ENCODE peak calls at places on chromosomes 4 and X, in four cellular contexts. One of them, this sample, is unnamed.

GRCh38 chr4:121138014-121138413 is 26.1 kb downstream of the TNIP3 start:
- DNase-seq in HL-60: no peak
- DNase-seq in GM12878: no peak
- DNase-seq in K562: no peak
- DNase-seq in this sample: no peak

GRCh38 chr4:86508436-86508835 is 85.7 kb upstream of the PTPN13 start:
- DNase-seq in HL-60: no peak
- DNase-seq in GM12878: no peak
- DNase-seq in K562: no peak
- DNase-seq in this sample: no peak

GRCh38 chr4:8315343-8316250 is 46.0 kb downstream of the HTRA3 start:
- DNase-seq in HL-60: peak
- DNase-seq in GM12878: no peak
- DNase-seq in K562: no peak
- DNase-seq in this sample: no peak

GRCh38 chr4:8387194-8387593 is 53.3 kb downstream of the ACOX3 start:
- DNase-seq in HL-60: no peak
- DNase-seq in GM12878: no peak
- DNase-seq in K562: no peak
- DNase-seq in this sample: no peak

GRCh38 chr4:147994076-147994475 is 262.2 kb downstream of the ARHGAP10 start:
- DNase-seq in HL-60: no peak
- DNase-seq in GM12878: no peak
- DNase-seq in K562: no peak
- DNase-seq in this sample: no peak

GRCh38 chr4:158496030-158496741 is 25.5 kb upstream of the RXFP1 start:
- DNase-seq in HL-60: peak
- DNase-seq in GM12878: no peak
- DNase-seq in K562: peak
- DNase-seq in this sample: no peak

GRCh38 chrX:98962996-98963395 is 1447.1 kb downstream of the PCDH19 start:
- DNase-seq in HL-60: no peak
- DNase-seq in GM12878: no peak
- DNase-seq in K562: no peak
- DNase-seq in this sample: no peak

GRCh38 chr4:177177446-177178160 is 132.1 kb upstream of the NEIL3 start:
- DNase-seq in HL-60: no peak
- DNase-seq in GM12878: no peak
- DNase-seq in K562: no peak
- DNase-seq in this sample: no peak

GRCh38 chr4:114780205-114780604 is 181.6 kb downstream of the UGT8 start:
- DNase-seq in HL-60: no peak
- DNase-seq in GM12878: no peak
- DNase-seq in K562: no peak
- DNase-seq in this sample: no peak

GRCh38 chr4:55742655-55743191 is 76.9 kb upstream of the EXOC1L start:
- DNase-seq in HL-60: no peak
- DNase-seq in GM12878: no peak
- DNase-seq in K562: no peak
- DNase-seq in this sample: no peak

GRCh38 chr4:29708473-29708872 is 1011.7 kb upstream of the PCDH7 start:
- DNase-seq in HL-60: no peak
- DNase-seq in GM12878: no peak
- DNase-seq in K562: no peak
- DNase-seq in this sample: no peak

GRCh38 chrX:4944767-4945166 is 1231.3 kb upstream of the PRKX start:
- DNase-seq in HL-60: no peak
- DNase-seq in GM12878: no peak
- DNase-seq in K562: no peak
- DNase-seq in this sample: no peak

GRCh38 chr4:7828011-7828720 is 111.5 kb downstream of the AFAP1 start:
- DNase-seq in HL-60: peak
- DNase-seq in GM12878: no peak
- DNase-seq in K562: no peak
- DNase-seq in this sample: no peak

GRCh38 chrX:129577473-129577872 is 37.4 kb downstream of the OCRL start:
- DNase-seq in HL-60: no peak
- DNase-seq in GM12878: no peak
- DNase-seq in K562: peak
- DNase-seq in this sample: no peak

GRCh38 chrX:46715521-46715920 is 43.4 kb downstream of the SLC9A7 start:
- DNase-seq in HL-60: no peak
- DNase-seq in GM12878: no peak
- DNase-seq in K562: no peak
- DNase-seq in this sample: no peak

GRCh38 chr4:181870326-181870725 is 372.9 kb upstream of the TENM3 start:
- DNase-seq in HL-60: no peak
- DNase-seq in GM12878: no peak
- DNase-seq in K562: no peak
- DNase-seq in this sample: no peak

GRCh38 chrX:30748337-30748960 is 95.2 kb downstream of the GK start:
- DNase-seq in HL-60: no peak
- DNase-seq in GM12878: no peak
- DNase-seq in K562: peak
- DNase-seq in this sample: no peak

GRCh38 chr4:76716658-76717057 is 181.3 kb downstream of the SOWAHB start:
- DNase-seq in HL-60: no peak
- DNase-seq in GM12878: no peak
- DNase-seq in K562: no peak
- DNase-seq in this sample: no peak

GRCh38 chr4:139746430-139746829 is 80.8 kb downstream of the MGST2 start:
- DNase-seq in HL-60: no peak
- DNase-seq in GM12878: no peak
- DNase-seq in K562: no peak
- DNase-seq in this sample: no peak

GRCh38 chrX:40170830-40171512 is 73.2 kb upstream of the BCOR start:
- DNase-seq in HL-60: no peak
- DNase-seq in GM12878: no peak
- DNase-seq in K562: no peak
- DNase-seq in this sample: no peak

GRCh38 chr4:42995343-42995944 is 102.9 kb downstream of the GRXCR1 start:
- DNase-seq in HL-60: peak
- DNase-seq in GM12878: no peak
- DNase-seq in K562: peak
- DNase-seq in this sample: peak

GRCh38 chr4:184745747-184746531 is 12.0 kb upstream of the CENPU start:
- DNase-seq in HL-60: peak
- DNase-seq in GM12878: no peak
- DNase-seq in K562: peak
- DNase-seq in this sample: peak

GRCh38 chr4:72860766-72861165 is 208.8 kb downstream of the COX18 start:
- DNase-seq in HL-60: no peak
- DNase-seq in GM12878: no peak
- DNase-seq in K562: no peak
- DNase-seq in this sample: no peak

GRCh38 chrX:41653125-41653524 is 35.6 kb upstream of the GPR34 start:
- DNase-seq in HL-60: no peak
- DNase-seq in GM12878: no peak
- DNase-seq in K562: no peak
- DNase-seq in this sample: no peak

GRCh38 chrX:46254623-46255022 is 290.6 kb downstream of the ZNF674 start:
- DNase-seq in HL-60: no peak
- DNase-seq in GM12878: no peak
- DNase-seq in K562: no peak
- DNase-seq in this sample: no peak

GRCh38 chr4:102430511-102430910 is 70.6 kb upstream of the NFKB1 start:
- DNase-seq in HL-60: no peak
- DNase-seq in GM12878: no peak
- DNase-seq in K562: no peak
- DNase-seq in this sample: no peak

GRCh38 chr4:167339781-167340180 is 105.5 kb upstream of the SPOCK3 start:
- DNase-seq in HL-60: no peak
- DNase-seq in GM12878: no peak
- DNase-seq in K562: no peak
- DNase-seq in this sample: no peak

GRCh38 chrX:2497961-2498780 is 2.6 kb downstream of the DHRSX start:
- DNase-seq in HL-60: no peak
- DNase-seq in GM12878: no peak
- DNase-seq in K562: no peak
- DNase-seq in this sample: no peak

GRCh38 chr4:149793459-149793858 is 22.2 kb downstream of the IQCM start:
- DNase-seq in HL-60: no peak
- DNase-seq in GM12878: no peak
- DNase-seq in K562: no peak
- DNase-seq in this sample: no peak

GRCh38 chr4:108398326-108398725 is 222.1 kb upstream of the RPL34 start:
- DNase-seq in HL-60: no peak
- DNase-seq in GM12878: no peak
- DNase-seq in K562: no peak
- DNase-seq in this sample: no peak

GRCh38 chr4:23788460-23788859 is 101.4 kb downstream of the PPARGC1A start:
- DNase-seq in HL-60: no peak
- DNase-seq in GM12878: no peak
- DNase-seq in K562: no peak
- DNase-seq in this sample: no peak
- TF ChIP-seq SPI1 in HL-60: peak
- TF ChIP-seq SPI1 in GM12878: no peak
- TF ChIP-seq SPI1 in K562: no peak
- TF ChIP-seq SPI1 in this sample: no peak

DNA sequence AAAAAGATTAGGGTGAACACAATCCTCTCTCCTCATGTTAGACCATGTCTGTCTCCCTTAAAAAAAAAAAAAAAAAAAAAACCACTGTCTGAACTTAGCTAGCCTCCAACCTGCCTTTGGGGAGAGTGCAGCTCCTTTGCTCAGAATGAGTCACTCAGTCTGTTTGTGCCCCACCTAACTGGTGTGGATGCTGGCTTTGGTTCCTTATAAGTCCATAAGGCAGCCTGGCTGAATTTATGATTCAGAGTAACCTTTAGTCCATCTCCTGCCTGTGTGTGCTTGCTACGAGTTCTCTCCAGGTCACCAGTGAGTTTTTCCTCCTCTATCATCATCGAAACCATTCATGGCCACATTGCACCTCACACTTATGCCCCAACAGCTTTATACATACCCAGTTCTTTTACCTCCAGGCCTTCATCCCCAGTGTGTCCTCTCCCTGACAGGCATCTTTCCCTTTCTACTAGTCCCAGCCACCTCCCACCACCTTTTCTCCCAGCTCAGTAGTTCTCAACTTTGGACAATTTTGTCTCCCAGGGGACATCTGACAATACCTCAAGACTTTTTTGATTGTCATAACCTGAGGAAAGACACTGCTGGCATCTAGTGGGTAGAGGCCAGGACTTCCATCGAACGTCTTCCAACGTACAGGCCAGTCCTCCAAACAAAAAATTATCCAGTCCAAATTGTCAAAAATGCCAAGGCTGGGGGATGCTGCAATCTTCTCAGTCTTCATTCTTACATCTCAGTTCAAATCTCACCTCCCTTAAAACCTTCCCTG is 220.8 kb upstream of the EMCN start:
- DNase-seq in HL-60: no peak
- DNase-seq in GM12878: no peak
- DNase-seq in K562: no peak
- DNase-seq in this sample: no peak
- TF ChIP-seq SPI1 in HL-60: no peak
- TF ChIP-seq SPI1 in GM12878: no peak
- TF ChIP-seq SPI1 in K562: no peak
- TF ChIP-seq SPI1 in this sample: no peak

GRCh38 chr4:113094802-113095201 is 45.3 kb downstream of the ANK2 start:
- DNase-seq in HL-60: no peak
- DNase-seq in GM12878: no peak
- DNase-seq in K562: peak
- DNase-seq in this sample: peak
- TF ChIP-seq SPI1 in HL-60: no peak
- TF ChIP-seq SPI1 in GM12878: no peak
- TF ChIP-seq SPI1 in K562: no peak
- TF ChIP-seq SPI1 in this sample: no peak

DNA sequence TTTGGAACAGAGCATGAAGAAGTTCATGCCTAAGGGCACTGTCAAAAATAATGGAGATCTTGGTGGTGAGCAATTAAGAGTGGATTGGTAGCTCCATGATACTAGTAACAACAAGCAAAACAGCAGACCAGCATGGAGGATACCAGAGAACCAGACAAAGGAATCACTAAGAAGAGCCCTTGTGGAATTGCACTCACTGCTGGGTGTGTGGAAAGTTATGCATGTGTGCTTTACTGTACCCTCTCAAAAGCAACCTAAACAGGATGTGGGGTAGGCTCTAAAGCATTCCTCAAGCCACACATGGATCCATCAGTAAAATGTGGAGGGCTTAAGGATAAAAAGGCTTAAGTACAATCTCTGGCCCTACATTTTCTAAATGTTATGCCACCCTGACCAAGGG is 69.5 kb downstream of the AR start:
- DNase-seq in HL-60: no peak
- DNase-seq in GM12878: no peak
- DNase-seq in K562: no peak
- DNase-seq in this sample: no peak
- TF ChIP-seq SPI1 in HL-60: no peak
- TF ChIP-seq SPI1 in GM12878: no peak
- TF ChIP-seq SPI1 in K562: no peak
- TF ChIP-seq SPI1 in this sample: no peak

GRCh38 chr4:153792007-153792892 is 3.4 kb upstream of the SFRP2 start:
- DNase-seq in HL-60: peak
- DNase-seq in GM12878: no peak
- DNase-seq in K562: peak
- DNase-seq in this sample: no peak
- TF ChIP-seq SPI1 in HL-60: no peak
- TF ChIP-seq SPI1 in GM12878: no peak
- TF ChIP-seq SPI1 in K562: no peak
- TF ChIP-seq SPI1 in this sample: no peak

GRCh38 chr4:14532436-14532835 is 469.8 kb upstream of the CPEB2 start:
- DNase-seq in HL-60: no peak
- DNase-seq in GM12878: no peak
- DNase-seq in K562: no peak
- DNase-seq in this sample: no peak
- TF ChIP-seq SPI1 in HL-60: no peak
- TF ChIP-seq SPI1 in GM12878: no peak
- TF ChIP-seq SPI1 in K562: no peak
- TF ChIP-seq SPI1 in this sample: no peak